ENCODE peak calls at places on chromosome 6, in ten cellular contexts. Z is neuronal stem cell; A is breast epithelium; O is skeletal muscle cell; M is CD4-positive, CD25-positive, alpha-beta regulatory T cell; G is activated CD4-positive, CD25-positive, alpha-beta regulatory T cell treated with anti-CD3 and anti-CD28 coated beads, Interleukin-2, amount 50 U/mL, for 72 hours; E is effector CD4-positive, alpha-beta T cell; I is NCI-H510A treated with DMSO at 0.1 percent for 48 hours; T is activated naive CD4-positive, alpha-beta T cell treated with Interleukin-2 at 50 U/mL for 16 hours; D is ureter. X is an unnamed sample.

GRCh38 chr6:41714556-41715273 is 20.7 kb downstream of the TFEB start:
- DNase-seq in M (no peak), O (no peak), A (no peak), T (no peak), G (no peak), I (no peak), D (no peak), E (no peak), Z (no peak), X (no peak)

GRCh38 chr6:63804381-63804956 is 168.9 kb downstream of the PHF3 start:
- DNase-seq in A (no peak), I (no peak), Z (no peak), G (no peak), O (peak), T (no peak), D (no peak), E (no peak), M (no peak), X (peak)

GRCh38 chr6:46329568-46329967 is 158.8 kb upstream of the ENPP5 start:
- DNase-seq in G (no peak), Z (no peak), E (no peak), A (no peak), I (no peak), D (no peak), T (no peak), M (no peak), O (no peak), X (no peak)

GRCh38 chr6:53532061-53532797 is 12.7 kb downstream of the GCLC start:
- DNase-seq in D (no peak), E (no peak), T (no peak), A (no peak), M (peak), O (no peak), Z (no peak), I (no peak), G (no peak), X (no peak)

GRCh38 chr6:134074151-134074712 is 21.8 kb upstream of the SLC2A12 start:
- DNase-seq in E (no peak), Z (peak), O (no peak), M (no peak), D (no peak), A (no peak), I (peak), T (no peak), G (no peak), X (no peak)

GRCh38 chr6:21109421-21110178 is 484.0 kb upstream of the SOX4 start:
- DNase-seq in D (no peak), O (peak), M (no peak), Z (no peak), I (no peak), E (no peak), T (no peak), A (no peak), G (no peak), X (peak)

GRCh38 chr6:149289966-149290365 is 27.5 kb upstream of the TAB2 start:
- DNase-seq in I (no peak), T (no peak), M (no peak), O (no peak), G (no peak), Z (no peak), D (no peak), E (no peak), A (no peak), X (no peak)

GRCh38 chr6:12813321-12813720 is 96.8 kb downstream of the PHACTR1 start:
- DNase-seq in G (no peak), E (no peak), M (no peak), Z (no peak), A (no peak), D (no peak), T (no peak), O (peak), I (no peak), X (no peak)

GRCh38 chr6:45187841-45188240 is 140.3 kb upstream of the RUNX2 start:
- DNase-seq in I (no peak), A (no peak), D (no peak), O (peak), G (no peak), M (no peak), Z (no peak), T (peak), E (no peak), X (no peak)

GRCh38 chr6:169958510-169958909 is 207.1 kb downstream of the ERMARD start:
- DNase-seq in E (no peak), I (no peak), M (no peak), Z (no peak), O (no peak), A (no peak), G (no peak), T (no peak), D (no peak), X (no peak)

GRCh38 chr6:5854900-5855299 is 151.8 kb downstream of the NRN1 start:
- DNase-seq in O (no peak), T (no peak), E (no peak), Z (no peak), I (no peak), A (no peak), G (no peak), M (no peak), D (no peak), X (no peak)

GRCh38 chr6:166515072-166515810 is 71.2 kb downstream of the RAMACL start:
- DNase-seq in Z (no peak), G (no peak), D (no peak), E (no peak), O (peak), M (peak), A (no peak), T (peak), I (no peak), X (peak)

GRCh38 chr6:90106449-90106848 is 190.2 kb downstream of the BACH2 start:
- DNase-seq in M (no peak), I (no peak), T (no peak), A (no peak), D (no peak), G (no peak), Z (no peak), E (no peak), O (no peak), X (no peak)

GRCh38 chr6:110322151-110323003 is 35.8 kb downstream of the METTL24 start:
- DNase-seq in O (no peak), A (no peak), T (no peak), E (no peak), G (no peak), I (no peak), Z (no peak), D (no peak), M (no peak), X (no peak)

GRCh38 chr6:16208989-16209388 is 29.4 kb upstream of the GMPR start:
- DNase-seq in Z (no peak), I (no peak), G (no peak), O (no peak), T (no peak), M (no peak), E (no peak), D (no peak), A (no peak), X (no peak)

GRCh38 chr6:38370653-38371311 is 268.9 kb downstream of the BTBD9 start:
- DNase-seq in I (no peak), G (no peak), E (no peak), A (no peak), M (no peak), T (no peak), O (no peak), D (no peak), Z (no peak), X (no peak)

GRCh38 chr6:119326291-119327005 is 23.1 kb downstream of the MAN1A1 start:
- DNase-seq in E (no peak), M (no peak), A (no peak), Z (no peak), I (no peak), D (no peak), O (no peak), G (no peak), T (no peak), X (no peak)

GRCh38 chr6:140346461-140346860 is 972.0 kb upstream of the CITED2 start:
- DNase-seq in M (no peak), Z (no peak), T (no peak), E (no peak), D (no peak), A (no peak), O (peak), G (no peak), I (no peak), X (peak)

GRCh38 chr6:140811642-140812041 is 1321.1 kb upstream of the GJE1 start:
- DNase-seq in E (no peak), T (no peak), M (no peak), I (no peak), D (no peak), O (no peak), G (no peak), Z (no peak), A (no peak), X (no peak)

GRCh38 chr6:13302751-13303667 is 25.3 kb downstream of the TBC1D7 start:
- DNase-seq in T (peak), G (peak), A (no peak), O (peak), E (no peak), Z (no peak), I (peak), M (peak), D (peak), X (peak)

X was measured in AG04449.